ENCODE peak calls at places on chromosomes 5 and 9, in four cellular contexts. S is omental fat pad, E is Calu3, Y is GM10248. P is an unnamed sample.

GRCh38 chr5:110413856-110414255 is 312.6 kb downstream of the TMEM232 start:
- DNase-seq in E (no peak), S (no peak), Y (no peak), P (no peak)

GRCh38 chr9:4669890-4670289 is 3.6 kb upstream of the SPATA6L start:
- DNase-seq in S (no peak), Y (no peak), E (no peak), P (no peak)

GRCh38 chr9:127140842-127141675 is 18.6 kb upstream of the ANGPTL2 start:
- DNase-seq in Y (no peak), E (no peak), S (no peak), P (no peak)

GRCh38 chr5:8456846-8457186 is 587.9 kb downstream of the MTRR start:
- DNase-seq in Y (no peak), E (no peak), S (no peak), P (no peak)

GRCh38 chr5:163503106-163504090 is 2.0 kb upstream of the MAT2B start:
- DNase-seq in E (peak; percentile 55), S (no peak), Y (peak; percentile 35), P (peak; percentile 70)

GRCh38 chr5:171162602-171163001 is 146.4 kb upstream of the TLX3 start:
- DNase-seq in S (no peak), E (peak; percentile 56), Y (peak; percentile 24), P (no peak)

GRCh38 chr9:37466037-37466709 is 923 bp upstream of the ZBTB5 start:
- DNase-seq in S (peak; percentile 48), Y (peak; percentile 36), E (no peak), P (peak; percentile 82)

GRCh38 chr5:113156271-113156878 is 179.8 kb downstream of the DCP2 start:
- DNase-seq in E (no peak), S (no peak), Y (no peak), P (no peak)

GRCh38 chr5:38666668-38667498 is 110.4 kb upstream of the LIFR start:
- DNase-seq in S (no peak), Y (peak; percentile 13), E (peak; percentile 52), P (no peak)

GRCh38 chr5:88374391-88374790 is 105.7 kb upstream of the TMEM161B start:
- DNase-seq in Y (no peak), E (no peak), S (no peak), P (no peak)

GRCh38 chr9:77807295-77807694 is 159.2 kb upstream of the GNA14 start:
- DNase-seq in Y (no peak), S (no peak), E (no peak), P (no peak)

GRCh38 chr9:133742849-133743444 is 4.8 kb upstream of the SARDH start:
- DNase-seq in E (peak; percentile 83), Y (peak; percentile 89), S (peak; percentile 37), P (peak; percentile 74)

GRCh38 chr5:59173568-59173967 is 590.7 kb downstream of the RAB3C start:
- DNase-seq in S (no peak), E (no peak), Y (no peak), P (no peak)

GRCh38 chr5:32790411-32790951 is 79.4 kb downstream of the NPR3 start:
- DNase-seq in S (no peak), E (no peak), Y (no peak), P (no peak)

GRCh38 chr5:102845041-102845440 is 89.9 kb downstream of the PAM start:
- DNase-seq in Y (no peak), S (no peak), E (no peak), P (no peak)

GRCh38 chr9:99326112-99326916 is 104.2 kb downstream of the SEC61B start:
- DNase-seq in S (no peak), Y (no peak), E (no peak), P (no peak)

GRCh38 chr5:99061299-99061698 is 132.5 kb upstream of the CHD1 start:
- DNase-seq in E (no peak), S (no peak), Y (no peak), P (no peak)

GRCh38 chr9:130292104-130292503 is 26.5 kb downstream of the HMCN2 start:
- DNase-seq in E (no peak), Y (no peak), S (no peak), P (no peak)

GRCh38 chr9:92763721-92764380 is 782 bp downstream of the BICD2 start:
- DNase-seq in E (no peak), S (no peak), Y (peak; percentile 53), P (peak; percentile 42)

GRCh38 chr5:175133185-175133584 is 310.8 kb downstream of the DRD1 start:
- DNase-seq in S (no peak), Y (no peak), E (no peak), P (no peak)

GRCh38 chr9:13279284-13280162 is at the start of gene MPDZ:
- DNase-seq in Y (no peak), E (no peak), S (peak; percentile 24), P (peak; percentile 37)

GRCh38 chr5:33046091-33046490 is 335.0 kb downstream of the NPR3 start:
- DNase-seq in Y (no peak), E (no peak), S (no peak), P (no peak)

GRCh38 chr9:101065930-101066329 is 37.4 kb downstream of the PLPPR1 start:
- DNase-seq in Y (no peak), E (no peak), S (no peak), P (no peak)

GRCh38 chr5:41246376-41246775 is 33.0 kb upstream of the C6 start:
- DNase-seq in E (peak; percentile 28), S (no peak), Y (no peak), P (no peak)

GRCh38 chr5:14479143-14479701 is 102.4 kb upstream of the OTULINL start:
- DNase-seq in Y (no peak), S (no peak), E (no peak), P (no peak)

GRCh38 chr9:84781431-84781830 is 111.9 kb downstream of the NTRK2 start:
- DNase-seq in Y (peak; percentile 13), E (peak; percentile 28), S (no peak), P (no peak)

GRCh38 chr9:83304686-83305085 is 233.5 kb downstream of the FRMD3 start:
- DNase-seq in S (peak; percentile 35), Y (no peak), E (no peak), P (peak; percentile 41)

GRCh38 chr9:116549061-116549664 is 137.9 kb upstream of the TRIM32 start:
- DNase-seq in S (peak; percentile 59), Y (no peak), E (peak; percentile 66), P (peak; percentile 61)

DNA sequence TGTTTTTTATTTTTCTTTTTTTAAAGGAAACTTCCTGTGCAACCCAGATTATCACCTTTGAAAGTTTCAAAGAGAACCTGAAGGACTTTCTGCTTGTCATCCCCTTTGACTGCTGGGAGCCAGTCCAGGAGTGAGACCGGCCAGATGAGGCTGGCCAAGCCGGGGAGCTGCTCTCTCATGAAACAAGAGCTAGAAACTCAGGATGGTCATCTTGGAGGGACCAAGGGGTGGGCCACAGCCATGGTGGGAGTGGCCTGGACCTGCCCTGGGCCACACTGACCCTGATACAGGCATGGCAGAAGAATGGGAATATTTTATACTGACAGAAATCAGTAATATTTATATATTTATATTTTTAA is 2.1 kb downstream of the CSF2 start:
- DNase-seq in E (no peak), S (no peak), Y (no peak), P (no peak)
- TF ChIP-seq CTCF in E (no peak), S (no peak), Y (no peak), P (no peak)

DNA sequence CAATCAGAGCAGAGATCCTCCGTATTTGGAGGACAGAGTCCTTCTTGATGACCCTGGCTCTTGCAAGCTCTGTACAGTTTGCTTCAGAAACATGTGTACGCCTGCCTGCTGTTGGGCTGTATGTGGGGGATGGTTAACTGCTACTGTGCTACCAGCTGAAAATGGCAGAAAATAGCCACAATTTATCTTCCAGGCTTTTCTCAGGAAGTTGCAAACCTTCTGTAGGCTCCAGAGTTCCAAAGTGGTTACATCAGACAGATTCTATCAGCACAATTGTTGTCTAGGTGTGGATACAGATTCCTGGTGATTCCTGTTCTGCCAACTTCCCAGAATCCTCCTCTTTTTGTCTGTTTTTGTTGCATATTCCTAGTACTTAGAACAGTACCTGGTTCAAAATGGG is 35.6 kb downstream of the DDX46 start:
- DNase-seq in S (no peak), E (no peak), Y (no peak), P (no peak)
- TF ChIP-seq CTCF in S (no peak), E (no peak), Y (no peak), P (no peak)

DNA sequence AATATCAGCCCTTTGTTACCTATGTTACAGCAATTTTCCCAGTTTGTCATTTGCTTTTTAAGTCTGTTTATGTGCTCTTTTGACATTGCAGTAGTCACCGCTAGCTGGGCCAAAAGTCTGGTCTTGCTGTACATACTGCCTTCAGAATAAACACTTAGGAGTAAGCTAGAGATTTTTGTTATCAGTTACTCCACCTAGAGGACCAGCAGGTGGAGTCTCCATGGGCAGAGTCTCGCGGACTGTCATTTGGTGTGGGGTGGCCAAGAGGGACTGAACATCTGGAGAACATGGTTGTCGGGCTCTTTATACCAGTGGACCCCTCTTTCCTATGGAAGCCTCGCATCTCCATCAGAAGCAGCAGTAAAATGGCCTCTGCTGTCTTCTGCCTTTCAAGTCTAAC is 10.8 kb upstream of the MGAT1 start:
- DNase-seq in E (no peak), S (no peak), Y (no peak), P (no peak)
- TF ChIP-seq CTCF in E (no peak), S (no peak), Y (peak; percentile 40), P (no peak)

DNA sequence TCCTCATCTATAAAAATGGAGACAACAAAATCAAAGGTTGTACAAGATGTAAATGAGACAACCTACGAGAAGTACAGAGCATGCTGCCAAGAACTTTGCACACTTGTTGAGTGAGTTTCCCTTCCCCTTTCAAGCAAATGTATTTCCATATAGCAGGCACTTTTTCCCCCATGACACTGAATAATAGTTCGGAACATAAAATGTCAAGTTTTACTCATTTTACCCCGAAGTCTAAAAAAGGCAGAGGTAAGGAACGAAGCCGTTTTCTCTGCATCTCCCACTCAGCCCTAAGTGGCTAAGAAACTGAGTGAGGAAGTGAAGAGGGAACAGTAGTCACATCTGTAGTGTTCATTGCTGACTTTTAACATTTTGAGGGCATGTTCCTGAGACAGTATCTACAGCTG is 158.9 kb downstream of the TLE1 start:
- DNase-seq in Y (no peak), E (no peak), S (no peak), P (peak; percentile 31)
- TF ChIP-seq CTCF in Y (no peak), E (no peak), S (no peak), P (no peak)

GRCh38 chr9:135388530-135388929 is 91.1 kb upstream of the PPP1R26 start:
- DNase-seq in Y (no peak), E (no peak), S (no peak), P (no peak)
- TF ChIP-seq CTCF in Y (no peak), E (no peak), S (no peak), P (no peak)

GRCh38 chr9:134843740-134844139 is 36.9 kb upstream of the FCN2 start:
- DNase-seq in Y (no peak), S (no peak), E (no peak), P (no peak)
- TF ChIP-seq CTCF in Y (no peak), S (no peak), E (no peak), P (no peak)

P was measured in transverse colon.